ENCODE peak calls at places on chromosomes 2 and 18, in four cellular contexts. S, I, U and K are unnamed samples.

GRCh38 chr18:68693091-68693815 is 21.7 kb downstream of the TMX3 start:
- DNase-seq in U (no peak), S (no peak), I (no peak), K (no peak)

GRCh38 chr2:6937157-6937556 is 19.9 kb downstream of the RNF144A start:
- DNase-seq in S (no peak), I (no peak), U (no peak), K (no peak)

GRCh38 chr2:65430515-65431416 is 1.6 kb downstream of the SPRED2 start:
- DNase-seq in I (peak), U (peak), S (peak), K (no peak)

GRCh38 chr18:44896817-44897216 is 216.1 kb downstream of the SETBP1 start:
- DNase-seq in I (no peak), S (no peak), U (no peak), K (no peak)

GRCh38 chr18:50663626-50664441 is 103.9 kb downstream of the MAPK4 start:
- DNase-seq in S (no peak), I (no peak), U (no peak), K (no peak)

GRCh38 chr18:26089247-26090129 is 925 bp downstream of the SS18 start:
- DNase-seq in I (peak), U (no peak), S (peak), K (peak)

GRCh38 chr2:216011320-216011849 is 2.0 kb downstream of the MREG start:
- DNase-seq in S (no peak), I (peak), U (no peak), K (no peak)

GRCh38 chr2:84477886-84478285 is 18.8 kb upstream of the SUCLG1 start:
- DNase-seq in I (no peak), U (no peak), S (no peak), K (no peak)

GRCh38 chr2:240520143-240520973 is 37.4 kb downstream of the ANKMY1 start:
- DNase-seq in S (no peak), U (no peak), I (no peak), K (no peak)

GRCh38 chr18:50410894-50411293 is 36.0 kb downstream of the SKA1 start:
- DNase-seq in I (peak), U (no peak), S (no peak), K (no peak)

GRCh38 chr18:57959278-57959677 is 84.7 kb upstream of the NEDD4L start:
- DNase-seq in I (peak), U (no peak), S (peak), K (peak)

GRCh38 chr2:79876430-79876829 is 363.6 kb downstream of the CTNNA2 start:
- DNase-seq in U (no peak), S (peak), I (no peak), K (no peak)

GRCh38 chr2:45851576-45852304 is 200.3 kb downstream of the PRKCE start:
- DNase-seq in U (no peak), I (peak), S (no peak), K (no peak)

GRCh38 chr2:88038263-88039105 is 17.1 kb downstream of the KRCC1 start:
- DNase-seq in U (no peak), S (no peak), I (peak), K (no peak)

GRCh38 chr18:28163201-28163778 is 13.6 kb downstream of the CDH2 start:
- DNase-seq in S (no peak), I (no peak), U (no peak), K (no peak)

GRCh38 chr18:76657428-76657827 is 162.4 kb upstream of the ZNF516 start:
- DNase-seq in S (no peak), U (no peak), I (no peak), K (no peak)
- TF ChIP-seq CTCF in S (no peak), U (no peak), I (no peak), K (no peak)

GRCh38 chr2:200878289-200878688 is 10.6 kb downstream of the PPIL3 start:
- DNase-seq in S (no peak), I (no peak), U (no peak), K (no peak)
- TF ChIP-seq CTCF in S (no peak), I (no peak), U (no peak), K (no peak)

DNA sequence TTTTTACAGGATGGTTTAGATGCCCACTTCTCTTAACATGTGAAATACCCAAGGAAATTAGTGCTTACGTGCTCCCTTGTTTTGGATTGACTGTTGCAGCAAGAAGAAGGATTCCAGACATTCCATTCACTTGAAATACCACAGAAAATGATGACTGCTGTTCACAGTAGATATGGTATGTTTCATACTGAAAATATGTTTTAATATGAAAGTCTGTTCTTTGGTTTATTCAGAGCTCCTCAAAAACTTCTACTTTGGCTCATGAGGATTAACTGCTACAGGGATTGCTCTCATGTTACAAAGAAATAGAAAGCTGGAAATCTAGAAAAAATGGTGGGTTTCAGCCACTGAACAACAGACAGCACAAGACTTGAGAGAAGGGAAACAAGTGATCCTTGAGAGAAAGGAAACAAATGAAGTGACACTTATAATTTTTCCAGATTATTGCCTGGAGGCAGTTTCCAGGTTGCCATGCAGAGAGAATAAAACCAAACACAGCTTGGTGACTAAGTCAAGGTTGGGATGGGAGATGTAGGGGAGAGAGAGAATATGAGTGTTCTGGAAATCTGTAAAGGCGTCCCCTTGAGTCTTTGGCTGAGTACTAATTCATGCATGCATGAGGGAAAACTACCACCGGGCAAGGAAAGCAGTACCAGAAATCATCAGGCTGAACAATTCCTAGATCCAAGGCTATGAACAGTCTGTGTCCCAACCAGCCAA is 348.1 kb downstream of the CLIP4 start:
- DNase-seq in U (no peak), I (peak), S (no peak), K (no peak)
- TF ChIP-seq CTCF in U (no peak), I (no peak), S (no peak), K (no peak)

DNA sequence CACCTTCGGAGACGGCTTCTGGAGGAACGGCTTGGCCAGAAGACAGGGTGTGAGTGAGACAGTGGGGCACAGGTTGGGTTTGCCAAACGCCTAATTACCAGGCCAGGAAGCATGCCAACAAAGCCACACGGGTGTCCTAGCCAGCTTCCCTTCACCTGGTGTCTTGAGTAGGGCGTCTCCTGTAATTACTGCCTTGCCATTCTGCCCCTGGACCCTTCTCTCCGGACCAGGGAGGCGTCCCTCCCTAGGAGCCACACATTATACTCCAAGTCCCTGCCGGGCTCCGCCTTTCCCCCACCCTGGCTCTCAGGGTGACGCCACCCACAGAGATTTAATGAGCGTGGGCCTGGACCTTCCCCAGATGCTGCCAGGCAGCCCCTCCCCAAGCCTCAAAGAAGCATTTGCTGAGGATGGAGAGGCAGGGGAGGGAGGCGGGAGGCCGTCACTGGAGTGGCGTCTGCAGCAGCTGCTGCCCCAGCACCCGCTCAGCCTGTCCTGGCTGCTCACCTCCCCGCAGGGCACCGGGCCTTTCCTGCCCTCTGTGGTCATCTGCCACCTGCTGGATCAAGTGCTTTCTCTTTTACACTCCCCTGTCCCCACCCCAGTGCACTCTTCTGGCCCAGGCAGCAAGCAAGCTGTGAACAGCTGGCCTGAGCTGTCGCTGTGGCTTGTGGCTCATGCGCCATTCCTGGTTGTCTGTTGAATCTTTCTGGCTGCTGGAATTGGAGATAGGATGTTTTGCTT is 20.7 kb downstream of the FOSL2 start:
- DNase-seq in S (no peak), U (peak), I (no peak), K (no peak)
- TF ChIP-seq CTCF in S (no peak), U (no peak), I (peak), K (no peak)

GRCh38 chr2:188497736-188498135 is 206.1 kb downstream of the GULP1 start:
- DNase-seq in S (no peak), I (no peak), U (no peak), K (no peak)

GRCh38 chr2:188494906-188495305 is 203.2 kb downstream of the GULP1 start:
- DNase-seq in I (no peak), S (no peak), U (no peak), K (no peak)

GRCh38 chr2:188495990-188496431 is 204.3 kb downstream of the GULP1 start:
- DNase-seq in S (no peak), U (no peak), I (peak), K (no peak)
- TF ChIP-seq CTCF in S (no peak), U (no peak), I (no peak), K (no peak)

DNA sequence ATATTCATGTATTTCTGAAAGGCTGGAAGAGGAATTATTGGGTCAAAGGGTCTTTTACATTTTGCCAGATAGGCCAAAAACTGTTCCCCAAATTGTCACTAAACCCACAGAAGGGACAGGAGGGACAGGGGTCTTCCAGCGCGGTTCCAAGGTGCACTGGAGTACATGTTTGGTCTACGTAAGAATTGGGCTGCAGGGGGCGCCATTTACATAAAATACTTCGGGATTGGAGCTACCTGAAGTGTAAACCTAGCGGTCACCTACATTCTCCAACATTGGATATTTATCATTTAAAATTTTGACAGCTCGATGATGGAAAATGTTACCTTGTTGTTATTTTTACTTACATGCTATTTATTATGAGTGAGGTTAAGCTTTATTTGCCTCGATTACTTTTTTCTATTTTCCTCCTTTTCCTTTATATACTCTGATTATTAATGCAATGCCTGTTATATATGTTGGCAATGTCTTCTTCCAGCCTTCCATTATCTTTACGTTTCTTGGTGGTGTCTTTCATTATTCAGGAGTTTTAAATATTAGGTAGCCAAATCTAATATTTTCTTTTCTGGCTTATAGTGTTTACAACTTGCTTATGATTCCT is 43.0 kb upstream of the RAB6C start:
- DNase-seq in U (no peak), S (peak), I (no peak), K (no peak)
- TF ChIP-seq CTCF in U (no peak), S (peak), I (peak), K (no peak)

GRCh38 chr2:122531803-122532344 is 776.4 kb downstream of the TSN start:
- DNase-seq in S (no peak), I (no peak), U (no peak), K (no peak)
- TF ChIP-seq CTCF in S (peak), I (peak), U (no peak), K (peak)

GRCh38 chr2:172977330-172978052 is 98.2 kb upstream of the MAP3K20 start:
- DNase-seq in U (no peak), S (no peak), I (no peak), K (no peak)
- TF ChIP-seq CTCF in U (peak), S (no peak), I (peak), K (peak)